ENCODE peak calls at places on chromosomes 12 and 14, in five cellular contexts. D is GM06990, V is right cardiac atrium, K is progenitor cell of endocrine pancreas, G is GM13976. A is an unnamed sample.
A peak's percentile ranks its signal among the peaks of the same experiment; 100 is the strongest.

GRCh38 chr14:35402323-35403084 is 2.0 kb downstream of the NFKBIA start:
- DNase-seq in D (no peak), V (peak; percentile 59), K (no peak), G (no peak), A (no peak)

GRCh38 chr14:99672506-99673327 is 11.4 kb upstream of the CYP46A1 start:
- DNase-seq in D (no peak), V (peak; percentile 58), K (no peak), G (no peak), A (no peak)

GRCh38 chr14:79197516-79197915 is 1013.8 kb downstream of the DIO2 start:
- DNase-seq in D (no peak), V (no peak), K (no peak), G (no peak), A (no peak)

GRCh38 chr14:36657409-36658090 is 4.1 kb upstream of the PAX9 start:
- DNase-seq in D (no peak), V (peak; percentile 45), K (no peak), G (peak; percentile 20), A (no peak)

GRCh38 chr12:107223816-107224215 is 130.5 kb upstream of the CRY1 start:
- DNase-seq in D (no peak), V (no peak), K (no peak), G (no peak), A (no peak)

GRCh38 chr14:99995700-99996356 is 69.4 kb upstream of the EVL start:
- DNase-seq in D (peak; percentile 57), V (peak; percentile 58), K (no peak), G (peak; percentile 75), A (no peak)

GRCh38 chr12:76029982-76030377 is 1.6 kb downstream of the PHLDA1 start:
- DNase-seq in D (peak; percentile 16), V (peak; percentile 62), K (no peak), G (peak; percentile 33), A (no peak)

GRCh38 chr12:65203376-65203775 is 34.0 kb downstream of the LEMD3 start:
- DNase-seq in D (no peak), V (no peak), K (no peak), G (no peak), A (no peak)

GRCh38 chr12:13251496-13251895 is 55.0 kb downstream of the EMP1 start:
- DNase-seq in D (no peak), V (no peak), K (no peak), G (no peak), A (no peak)

GRCh38 chr14:105314287-105315185 is at the start of gene PACS2:
- DNase-seq in D (peak; percentile 90), V (peak; percentile 92), K (peak; percentile 70), G (peak; percentile 99), A (peak; percentile 91)

GRCh38 chr12:107287436-107288413 is 194.4 kb upstream of the CRY1 start:
- DNase-seq in D (no peak), V (no peak), K (no peak), G (no peak), A (no peak)

GRCh38 chr14:74459289-74459946 is 33.4 kb upstream of the SYNDIG1L start:
- DNase-seq in D (peak; percentile 9), V (no peak), K (peak; percentile 16), G (peak; percentile 64), A (no peak)

GRCh38 chr12:120996133-120996746 is 17.9 kb downstream of the HNF1A start:
- DNase-seq in D (no peak), V (no peak), K (no peak), G (no peak), A (no peak)

GRCh38 chr12:122852336-122853275 is 17.3 kb downstream of the HIP1R start:
- DNase-seq in D (no peak), V (peak; percentile 75), K (no peak), G (no peak), A (peak; percentile 68)

GRCh38 chr12:95547522-95548055 is 3.7 kb downstream of the USP44 start:
- DNase-seq in D (no peak), V (no peak), K (no peak), G (no peak), A (no peak)

GRCh38 chr14:61927015-61927414 is 164.8 kb downstream of the SNAPC1 start:
- DNase-seq in D (no peak), V (no peak), K (no peak), G (no peak), A (no peak)

GRCh38 chr14:22400590-22401259 is 188.3 kb downstream of the DAD1 start:
- DNase-seq in D (no peak), V (no peak), K (no peak), G (no peak), A (no peak)

GRCh38 chr12:132508248-132508740 is 18.3 kb downstream of the FBRSL1 start:
- DNase-seq in D (no peak), V (no peak), K (no peak), G (no peak), A (no peak)

GRCh38 chr14:27435923-27436674 is 838.3 kb upstream of the NOVA1 start:
- DNase-seq in D (no peak), V (no peak), K (no peak), G (no peak), A (no peak)

GRCh38 chr12:102891756-102892155 is 25.3 kb downstream of the PAH start:
- DNase-seq in D (no peak), V (no peak), K (no peak), G (no peak), A (no peak)

GRCh38 chr12:53123578-53124351 is 20.5 kb downstream of the SOAT2 start:
- DNase-seq in D (no peak), V (no peak), K (no peak), G (peak; percentile 25), A (no peak)

GRCh38 chr12:108423486-108423885 is 84.4 kb upstream of the CMKLR1 start:
- DNase-seq in D (no peak), V (no peak), K (no peak), G (no peak), A (no peak)

GRCh38 chr12:104376650-104377506 is 73.3 kb downstream of the EID3 start:
- DNase-seq in D (no peak), V (no peak), K (no peak), G (no peak), A (no peak)

GRCh38 chr14:103016071-103016470 is 41.3 kb downstream of the CDC42BPB start:
- DNase-seq in D (no peak), V (no peak), K (no peak), G (no peak), A (peak; percentile 68)

GRCh38 chr14:28294834-28295440 is 471.6 kb upstream of the FOXG1 start:
- DNase-seq in D (no peak), V (no peak), K (no peak), G (no peak), A (no peak)

GRCh38 chr12:5889381-5890047 is 55.5 kb downstream of the ANO2 start:
- DNase-seq in D (no peak), V (no peak), K (no peak), G (no peak), A (no peak)

GRCh38 chr12:94525951-94526350 is 66.3 kb upstream of the CEP83 start:
- DNase-seq in D (no peak), V (no peak), K (no peak), G (peak; percentile 39), A (no peak)

GRCh38 chr12:109185441-109185840 is 69.1 kb downstream of the ACACB start:
- DNase-seq in D (no peak), V (no peak), K (no peak), G (no peak), A (no peak)

GRCh38 chr12:111757361-111758119 is 9.2 kb upstream of the ALDH2 start:
- DNase-seq in D (peak; percentile 52), V (peak; percentile 90), K (no peak), G (peak; percentile 71), A (peak; percentile 82)

GRCh38 chr14:95998656-95999055 is 40.5 kb upstream of the C14orf132 start:
- DNase-seq in D (no peak), V (no peak), K (no peak), G (no peak), A (no peak)

GRCh38 chr12:54933381-54933780 is 51.2 kb downstream of the TESPA1 start:
- DNase-seq in D (peak; percentile 20), V (no peak), K (no peak), G (no peak), A (no peak)

GRCh38 chr14:90815817-90816662 is at the start of gene TTC7B:
- DNase-seq in D (no peak), V (peak; percentile 87), K (peak; percentile 52), G (peak; percentile 90), A (peak; percentile 73)

GRCh38 chr14:31127690-31128089 is 79.9 kb downstream of the HECTD1 start:
- DNase-seq in D (peak; percentile 25), V (no peak), K (no peak), G (peak; percentile 48), A (no peak)

GRCh38 chr14:94162466-94162865 is 11.7 kb upstream of the PPP4R4 start:
- DNase-seq in D (no peak), V (no peak), K (no peak), G (no peak), A (no peak)

GRCh38 chr14:70780396-70781075 is 28.8 kb downstream of the MAP3K9 start:
- DNase-seq in D (peak; percentile 61), V (no peak), K (no peak), G (peak; percentile 54), A (no peak)

GRCh38 chr12:26088999-26089398 is 35.8 kb downstream of the BHLHE41 start:
- DNase-seq in D (peak; percentile 15), V (no peak), K (no peak), G (peak; percentile 49), A (no peak)